ENCODE peak calls at places on chromosome 5, in five cellular contexts. One of them, this sample, is unnamed.

GRCh38 chr5:2205185-2205585 is 322.5 kb upstream of the IRX4 start:
- DNase-seq in heart right ventricle: no peak
- DNase-seq in GM23248: no peak
- DNase-seq in neural crest cell: no peak
- DNase-seq in NCI-H2171 treated with DMSO at 0.1 percent for 48 hours: no peak
- DNase-seq in this sample: no peak

GRCh38 chr5:64437496-64437895 is 68.3 kb upstream of the RGS7BP start:
- DNase-seq in heart right ventricle: no peak
- DNase-seq in GM23248: no peak
- DNase-seq in neural crest cell: no peak
- DNase-seq in NCI-H2171 treated with DMSO at 0.1 percent for 48 hours: no peak
- DNase-seq in this sample: no peak

GRCh38 chr5:77679791-77680190 is 41.3 kb upstream of the OTP start:
- DNase-seq in heart right ventricle: no peak
- DNase-seq in GM23248: peak
- DNase-seq in neural crest cell: no peak
- DNase-seq in NCI-H2171 treated with DMSO at 0.1 percent for 48 hours: no peak
- DNase-seq in this sample: no peak

GRCh38 chr5:98770158-98770910 is 3.1 kb upstream of the RGMB start:
- DNase-seq in heart right ventricle: peak
- DNase-seq in GM23248: peak
- DNase-seq in neural crest cell: no peak
- DNase-seq in NCI-H2171 treated with DMSO at 0.1 percent for 48 hours: peak
- DNase-seq in this sample: peak

GRCh38 chr5:41863871-41864486 is 6.2 kb downstream of the OXCT1 start:
- DNase-seq in heart right ventricle: no peak
- DNase-seq in GM23248: peak
- DNase-seq in neural crest cell: no peak
- DNase-seq in NCI-H2171 treated with DMSO at 0.1 percent for 48 hours: no peak
- DNase-seq in this sample: no peak

GRCh38 chr5:140114341-140115185 is 654 bp downstream of the PURA start:
- DNase-seq in heart right ventricle: peak
- DNase-seq in GM23248: peak
- DNase-seq in neural crest cell: peak
- DNase-seq in NCI-H2171 treated with DMSO at 0.1 percent for 48 hours: peak
- DNase-seq in this sample: peak

GRCh38 chr5:166594552-166594951 is 1696.9 kb upstream of the WWC1 start:
- DNase-seq in heart right ventricle: no peak
- DNase-seq in GM23248: no peak
- DNase-seq in neural crest cell: no peak
- DNase-seq in NCI-H2171 treated with DMSO at 0.1 percent for 48 hours: no peak
- DNase-seq in this sample: no peak

GRCh38 chr5:134547999-134548626 is 22.6 kb downstream of the JADE2 start:
- DNase-seq in heart right ventricle: no peak
- DNase-seq in GM23248: no peak
- DNase-seq in neural crest cell: no peak
- DNase-seq in NCI-H2171 treated with DMSO at 0.1 percent for 48 hours: no peak
- DNase-seq in this sample: peak

GRCh38 chr5:170408189-170408588 is 19.0 kb upstream of the KCNMB1 start:
- DNase-seq in heart right ventricle: no peak
- DNase-seq in GM23248: peak
- DNase-seq in neural crest cell: no peak
- DNase-seq in NCI-H2171 treated with DMSO at 0.1 percent for 48 hours: peak
- DNase-seq in this sample: no peak